ENCODE peak calls at places on chromosome 15, in seven cellular contexts. P is mesenchymal stem cell, R is IMR-90, O is H9, W is neuronal stem cell, A is H1, U is trophoblast cell. Z is an unnamed sample.

GRCh38 chr15:81001180-81002003 is 669 bp downstream of the TLNRD1 start:
- DNase-seq in P (peak), R (peak), O (peak), W (peak), A (peak), U (peak), Z (peak)

GRCh38 chr15:40108061-40108854 is 421 bp downstream of the BMF start:
- DNase-seq in P (peak), R (peak), O (no peak), W (no peak), A (no peak), U (no peak), Z (peak)

GRCh38 chr15:35309886-35310285 is 224.8 kb upstream of the NANOGP8 start:
- DNase-seq in P (peak), R (peak), O (no peak), W (no peak), A (no peak), U (no peak), Z (no peak)

GRCh38 chr15:58307313-58307961 is 124.4 kb upstream of the LIPC start:
- DNase-seq in P (peak), R (peak), O (no peak), W (peak), A (no peak), U (no peak), Z (no peak)

GRCh38 chr15:77811270-77811669 is 178.6 kb upstream of the LINGO1 start:
- DNase-seq in P (no peak), R (no peak), O (no peak), W (no peak), A (no peak), U (no peak), Z (no peak)

GRCh38 chr15:78104119-78104479 is 11.7 kb downstream of the SH2D7 start:
- DNase-seq in P (no peak), R (no peak), O (no peak), W (no peak), A (no peak), U (peak), Z (no peak)

GRCh38 chr15:68300115-68300940 is 22.8 kb downstream of the FEM1B start:
- DNase-seq in P (no peak), R (no peak), O (no peak), W (no peak), A (peak), U (no peak), Z (no peak)

GRCh38 chr15:78065284-78065872 is 12.1 kb downstream of the TBC1D2B start:
- DNase-seq in P (peak), R (peak), O (no peak), W (no peak), A (no peak), U (peak), Z (peak)

GRCh38 chr15:87764461-87765236 is 491.9 kb downstream of the NTRK3 start:
- DNase-seq in P (peak), R (peak), O (no peak), W (peak), A (no peak), U (no peak), Z (peak)

GRCh38 chr15:82051664-82052063 is 5.8 kb upstream of the MEX3B start:
- DNase-seq in P (no peak), R (peak), O (no peak), W (no peak), A (no peak), U (no peak), Z (no peak)

GRCh38 chr15:60208708-60209107 is 189.1 kb downstream of the ANXA2 start:
- DNase-seq in P (no peak), R (no peak), O (no peak), W (no peak), A (no peak), U (no peak), Z (no peak)

GRCh38 chr15:27826411-27826810 is 272.7 kb downstream of the OCA2 start:
- DNase-seq in P (no peak), R (no peak), O (no peak), W (no peak), A (no peak), U (no peak), Z (no peak)

GRCh38 chr15:60328852-60329443 is 68.8 kb downstream of the ANXA2 start:
- DNase-seq in P (no peak), R (peak), O (no peak), W (no peak), A (no peak), U (no peak), Z (no peak)

GRCh38 chr15:95826831-95827230 is 503.7 kb upstream of the NR2F2 start:
- DNase-seq in P (no peak), R (no peak), O (no peak), W (no peak), A (no peak), U (no peak), Z (peak)

GRCh38 chr15:43985976-43986375 is 159.2 kb downstream of the WDR76 start:
- DNase-seq in P (no peak), R (no peak), O (no peak), W (no peak), A (no peak), U (no peak), Z (no peak)

DNA sequence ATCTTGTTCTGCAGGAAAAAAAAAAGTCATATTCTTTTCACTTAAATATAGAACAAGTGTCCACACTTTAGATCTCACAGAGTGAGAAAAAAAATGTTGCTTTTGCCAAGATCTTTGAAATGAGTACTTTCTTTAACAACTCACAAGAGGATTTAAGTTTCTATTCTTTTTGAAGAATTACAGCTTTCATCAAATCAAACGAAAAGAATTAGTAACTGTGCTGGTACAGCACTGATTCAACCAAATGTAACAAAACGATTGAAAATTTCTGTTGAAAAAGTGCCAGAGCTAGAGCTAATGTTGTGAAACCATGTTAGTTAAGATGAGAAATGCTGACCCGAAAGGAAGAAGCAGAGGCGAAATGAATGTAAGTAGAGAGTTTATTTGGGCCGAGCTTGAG is 300.2 kb downstream of the GABRB3 start:
- DNase-seq in P (no peak), R (no peak), O (no peak), W (no peak), A (no peak), U (no peak), Z (no peak)
- H2AK5ac ChIP-seq in P (no peak), R (no peak), O (no peak), W (no peak), A (no peak), U (no peak), Z (no peak)

GRCh38 chr15:37789881-37790280 is 144.6 kb upstream of the TMCO5A start:
- DNase-seq in P (peak), R (peak), O (no peak), W (no peak), A (no peak), U (no peak), Z (no peak)

GRCh38 chr15:37794947-37795346 is 139.5 kb upstream of the TMCO5A start:
- DNase-seq in P (no peak), R (no peak), O (no peak), W (no peak), A (no peak), U (no peak), Z (no peak)

GRCh38 chr15:37791693-37792092 is 142.7 kb upstream of the TMCO5A start:
- DNase-seq in P (no peak), R (no peak), O (no peak), W (no peak), A (no peak), U (no peak), Z (no peak)

GRCh38 chr15:37792351-37792750 is 142.1 kb upstream of the TMCO5A start:
- DNase-seq in P (no peak), R (peak), O (no peak), W (no peak), A (no peak), U (no peak), Z (no peak)

GRCh38 chr15:37793851-37794250 is 140.6 kb upstream of the TMCO5A start:
- DNase-seq in P (no peak), R (no peak), O (no peak), W (no peak), A (no peak), U (no peak), Z (peak)
- H3K18ac ChIP-seq in P (no peak), R (no peak), O (no peak), W (no peak), A (no peak), U (no peak), Z (no peak)

GRCh38 chr15:61390138-61390537 is 161.0 kb upstream of the RORA start:
- DNase-seq in P (peak), R (no peak), O (no peak), W (no peak), A (no peak), U (no peak), Z (no peak)
- H2AK5ac ChIP-seq in P (no peak), R (no peak), O (no peak), W (no peak), A (no peak), U (no peak), Z (no peak)

GRCh38 chr15:25713736-25714537 is 149.2 kb downstream of the ATP10A start:
- DNase-seq in P (no peak), R (no peak), O (no peak), W (no peak), A (no peak), U (no peak), Z (no peak)
- H3K18ac ChIP-seq in P (no peak), R (no peak), O (no peak), W (peak), A (no peak), U (no peak), Z (no peak)

Z was measured in mesendoderm.